ENCODE peak calls at places on chromosome 17, in seven cellular contexts. R, E, I, N, X, J and L are unnamed samples.

GRCh38 chr17:57542518-57542917 is 202.6 kb downstream of the CCDC182 start:
- DNase-seq in R (no peak), E (no peak), I (no peak), N (no peak), X (no peak), J (no peak), L (no peak)

GRCh38 chr17:81523139-81524062 is 4.8 kb upstream of the FSCN2 start:
- DNase-seq in R (peak), E (no peak), I (peak), N (peak), X (no peak), J (no peak), L (no peak)

GRCh38 chr17:34997355-34997862 is 17.1 kb downstream of the LIG3 start:
- DNase-seq in R (no peak), E (no peak), I (peak), N (peak), X (no peak), J (no peak), L (peak)

GRCh38 chr17:19470529-19471261 is 59.7 kb downstream of the RNF112 start:
- DNase-seq in R (no peak), E (no peak), I (peak), N (no peak), X (no peak), J (no peak), L (peak)

GRCh38 chr17:81241648-81242420 is 2.7 kb downstream of the NDUFAF8 start:
- DNase-seq in R (no peak), E (peak), I (no peak), N (peak), X (no peak), J (peak), L (peak)

GRCh38 chr17:76498886-76499667 is 2.1 kb downstream of the RHBDF2 start:
- DNase-seq in R (no peak), E (no peak), I (no peak), N (no peak), X (no peak), J (no peak), L (no peak)

GRCh38 chr17:79079421-79080200 is 5.0 kb downstream of the ENGASE start:
- DNase-seq in R (no peak), E (no peak), I (no peak), N (no peak), X (no peak), J (no peak), L (no peak)

GRCh38 chr17:4543557-4544026 is 11.6 kb downstream of the MYBBP1A start:
- DNase-seq in R (no peak), E (no peak), I (no peak), N (no peak), X (no peak), J (no peak), L (no peak)

GRCh38 chr17:29972277-29972676 is 30.8 kb downstream of the EFCAB5 start:
- DNase-seq in R (no peak), E (no peak), I (peak), N (no peak), X (no peak), J (no peak), L (no peak)

GRCh38 chr17:68519911-68520310 is 7.7 kb downstream of the PRKAR1A start:
- DNase-seq in R (no peak), E (no peak), I (no peak), N (no peak), X (no peak), J (no peak), L (no peak)

GRCh38 chr17:44084131-44084538 is 13.6 kb downstream of the G6PC3 start:
- DNase-seq in R (no peak), E (peak), I (no peak), N (no peak), X (no peak), J (no peak), L (no peak)

GRCh38 chr17:39236981-39237441 is 11.3 kb upstream of the STAC2 start:
- DNase-seq in R (no peak), E (no peak), I (peak), N (no peak), X (no peak), J (no peak), L (no peak)

GRCh38 chr17:71948703-71949422 is 172.0 kb upstream of the SOX9 start:
- DNase-seq in R (no peak), E (no peak), I (no peak), N (no peak), X (no peak), J (no peak), L (peak)

GRCh38 chr17:67700720-67701119 is 17.0 kb upstream of the NOL11 start:
- DNase-seq in R (no peak), E (no peak), I (no peak), N (no peak), X (no peak), J (no peak), L (no peak)